ENCODE peak calls at places on chromosomes 7 and 10, in six cellular contexts. R is cardiac muscle cell; W is CD8-positive, alpha-beta T cell; Y is uterus; X is psoas muscle; C is adipocyte. T is an unnamed sample. For H3K4me1 and H3K36me3, the result is how much of the 10 kb centered on the place peaks cover.

GRCh38 chr7:81433196-81433595 is 336.7 kb downstream of the HGF start:
- DNase-seq in X (no peak), C (no peak), R (no peak), Y (no peak), W (no peak), T (no peak)

GRCh38 chr7:100867796-100868485 is 754 bp downstream of the TRIP6 start:
- DNase-seq in W (no peak), X (peak), C (peak), Y (no peak), R (no peak), T (no peak)

GRCh38 chr7:131667699-131668098 is 111.3 kb upstream of the PODXL start:
- DNase-seq in C (no peak), Y (no peak), W (no peak), X (no peak), R (no peak), T (no peak)

GRCh38 chr7:121385800-121386179 is 10.3 kb downstream of the FAM3C start:
- DNase-seq in X (no peak), C (no peak), Y (no peak), W (no peak), R (peak), T (no peak)

GRCh38 chr10:5040781-5041470 is 37.3 kb upstream of the AKR1C2 start:
- DNase-seq in W (no peak), Y (no peak), R (no peak), X (no peak), C (no peak), T (no peak)

GRCh38 chr10:50561266-50561665 is 62.5 kb downstream of the SGMS1 start:
- DNase-seq in C (peak), R (peak), W (no peak), X (no peak), Y (no peak), T (no peak)

GRCh38 chr7:95396136-95397032 is at the start of gene PON3:
- DNase-seq in R (peak), X (peak), C (no peak), Y (no peak), W (no peak), T (no peak)

GRCh38 chr10:99844433-99844955 is 62.1 kb downstream of the ABCC2 start:
- DNase-seq in C (no peak), R (no peak), W (no peak), Y (no peak), X (no peak), T (no peak)

GRCh38 chr7:30249316-30249715 is 35.1 kb upstream of the ZNRF2 start:
- DNase-seq in X (no peak), W (no peak), R (no peak), C (no peak), Y (no peak), T (no peak)

GRCh38 chr7:104664648-104665047 is 336.2 kb downstream of the LHFPL3 start:
- DNase-seq in W (no peak), C (no peak), X (no peak), Y (no peak), R (no peak), T (no peak)

GRCh38 chr7:106064836-106065559 is 47.1 kb downstream of the SYPL1 start:
- DNase-seq in C (peak), W (no peak), R (peak), Y (peak), X (peak), T (no peak)

GRCh38 chr7:50206521-50207250 is 97.8 kb upstream of the IKZF1 start:
- DNase-seq in C (no peak), X (no peak), R (no peak), W (peak), Y (no peak), T (no peak)

GRCh38 chr7:25557379-25557916 is 329.2 kb upstream of the NPVF start:
- DNase-seq in Y (no peak), W (no peak), R (no peak), C (no peak), X (no peak), T (no peak)

GRCh38 chr7:28435732-28436378 is 23.5 kb downstream of the CREB5 start:
- DNase-seq in X (no peak), C (peak), Y (no peak), W (no peak), R (no peak), T (no peak)

GRCh38 chr10:30781571-30782542 is 152.3 kb upstream of the LYZL2 start:
- DNase-seq in Y (no peak), R (no peak), X (no peak), W (no peak), C (no peak), T (no peak)

GRCh38 chr7:47503283-47503682 is 78.6 kb downstream of the TNS3 start:
- DNase-seq in X (peak), R (peak), Y (no peak), W (no peak), C (peak), T (no peak)

GRCh38 chr7:158743219-158743618 is 38.6 kb upstream of the NCAPG2 start:
- DNase-seq in C (no peak), Y (no peak), X (no peak), W (no peak), R (no peak), T (no peak)

GRCh38 chr7:89966100-89966499 is 188.2 kb upstream of the STEAP1 start:
- DNase-seq in Y (no peak), X (no peak), R (no peak), W (no peak), C (no peak), T (no peak)

GRCh38 chr10:37975407-37975991 is 948 bp downstream of the ZNF25 start:
- DNase-seq in X (no peak), W (no peak), C (peak), R (peak), Y (no peak), T (no peak)

GRCh38 chr7:80916770-80917681 is 1.8 kb downstream of the SEMA3C start:
- DNase-seq in Y (no peak), W (no peak), C (peak), X (no peak), R (peak), T (peak)

GRCh38 chr7:27198871-27199801 is 755 bp downstream of the HOXA13 start:
- DNase-seq in Y (no peak), R (peak), W (no peak), C (no peak), X (no peak), T (no peak)

GRCh38 chr10:47380341-47381215 is 3.5 kb downstream of the ZNF488 start:
- DNase-seq in Y (no peak), X (peak), R (no peak), W (no peak), C (no peak), T (no peak)

GRCh38 chr10:121525276-121526039 is 72.8 kb downstream of the FGFR2 start:
- DNase-seq in R (no peak), Y (peak), W (no peak), X (no peak), C (no peak), T (no peak)

GRCh38 chr10:121519901-121520500 is 78.2 kb downstream of the FGFR2 start:
- DNase-seq in X (no peak), R (no peak), Y (no peak), W (no peak), C (no peak), T (no peak)

GRCh38 chr10:121524138-121524817 is 74.0 kb downstream of the FGFR2 start:
- DNase-seq in W (no peak), R (no peak), C (peak), X (no peak), Y (no peak), T (no peak)

GRCh38 chr10:121521794-121522556 is 76.3 kb downstream of the FGFR2 start:
- DNase-seq in Y (no peak), X (no peak), W (no peak), R (no peak), C (no peak), T (no peak)

DNA sequence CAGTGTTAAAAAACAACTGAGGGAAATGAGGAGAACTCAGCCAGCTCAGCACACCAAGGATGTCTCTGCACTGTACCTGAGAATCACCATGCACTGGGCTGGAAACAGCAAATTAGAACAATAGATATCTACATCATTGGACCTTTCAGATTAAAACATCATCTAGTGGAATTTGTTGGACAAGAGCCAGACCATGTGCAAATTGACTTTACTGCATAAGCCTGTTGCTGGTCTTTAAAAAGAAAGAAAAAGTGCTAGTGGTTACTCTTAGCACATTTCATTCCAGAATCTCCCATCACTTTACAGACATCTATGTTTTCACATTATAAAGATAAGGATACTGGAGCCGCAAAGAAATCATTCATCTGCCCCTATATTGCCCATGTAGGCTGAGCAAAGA is 75.4 kb downstream of the FGFR2 start:
- DNase-seq in R (no peak), X (no peak), Y (no peak), C (no peak), W (no peak), T (no peak)
- H3K4me1 ChIP-seq in R (under half), X (under half), Y (under half), C (under half), W (under half), T (under half)

DNA sequence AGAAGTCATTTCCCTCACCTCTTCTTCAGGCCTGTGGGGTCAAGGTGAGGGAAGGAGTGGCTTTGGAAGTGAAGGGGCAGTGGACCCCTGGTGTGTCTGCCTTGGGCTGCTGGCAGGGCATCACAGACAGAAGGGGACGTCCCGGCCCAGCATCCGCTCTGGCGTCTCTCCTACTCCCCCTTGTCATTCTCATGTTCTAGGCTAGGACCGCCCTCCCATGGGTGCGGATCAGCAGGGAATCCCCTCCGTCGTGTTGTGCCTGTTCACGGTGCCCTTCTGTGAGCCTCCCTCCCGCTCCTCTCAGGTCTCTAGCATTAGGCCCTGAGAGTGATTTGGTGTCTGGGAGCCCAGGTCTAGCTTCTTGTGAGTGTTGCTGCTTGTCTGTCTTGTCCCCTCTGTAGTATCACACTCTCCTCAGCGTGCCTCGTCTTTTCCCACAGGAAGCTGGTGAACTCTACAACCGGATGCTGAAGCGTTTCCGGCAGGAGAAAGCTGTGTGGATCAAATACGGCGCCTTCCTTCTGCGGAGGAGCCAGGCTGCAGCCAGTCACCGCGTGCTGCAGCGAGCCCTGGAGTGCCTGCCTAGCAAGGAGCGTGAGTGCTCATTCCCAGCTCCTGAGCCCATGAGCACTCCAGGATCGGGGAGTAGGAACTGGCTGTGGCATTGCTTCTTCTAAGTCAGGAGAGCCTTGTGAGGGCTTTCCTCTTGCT is 8.5 kb downstream of the CALHM2 start:
- DNase-seq in Y (no peak), C (no peak), W (no peak), R (no peak), X (no peak), T (no peak)
- H3K36me3 ChIP-seq in Y (under half), C (half or more), W (under half), R (half or more), X (under half), T (half or more)

DNA sequence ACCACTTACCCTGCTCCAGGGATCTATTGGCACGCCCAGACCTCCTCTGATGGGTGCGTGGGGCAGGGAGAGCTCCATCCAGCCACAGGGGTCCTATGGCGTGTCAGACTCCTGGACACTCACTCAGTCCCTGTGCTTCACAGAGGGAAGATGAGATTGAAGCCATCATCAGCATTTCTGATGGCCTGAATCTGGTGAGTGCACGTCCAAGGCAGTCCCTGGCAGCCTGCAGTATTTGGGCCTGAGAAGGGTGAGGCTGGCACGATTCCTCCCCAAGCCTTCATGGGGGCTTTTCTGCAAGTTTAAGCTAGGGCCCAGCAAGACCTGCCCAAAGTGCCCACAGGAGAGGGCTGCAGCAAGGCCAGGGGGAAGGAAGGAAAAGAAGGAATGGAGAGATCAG is 3.3 kb downstream of the CDHR1 start:
- DNase-seq in C (no peak), Y (no peak), X (no peak), W (no peak), R (no peak), T (no peak)
- H3K4me1 ChIP-seq in C (under half), Y (under half), X (under half), W (under half), R (under half), T (under half)

DNA sequence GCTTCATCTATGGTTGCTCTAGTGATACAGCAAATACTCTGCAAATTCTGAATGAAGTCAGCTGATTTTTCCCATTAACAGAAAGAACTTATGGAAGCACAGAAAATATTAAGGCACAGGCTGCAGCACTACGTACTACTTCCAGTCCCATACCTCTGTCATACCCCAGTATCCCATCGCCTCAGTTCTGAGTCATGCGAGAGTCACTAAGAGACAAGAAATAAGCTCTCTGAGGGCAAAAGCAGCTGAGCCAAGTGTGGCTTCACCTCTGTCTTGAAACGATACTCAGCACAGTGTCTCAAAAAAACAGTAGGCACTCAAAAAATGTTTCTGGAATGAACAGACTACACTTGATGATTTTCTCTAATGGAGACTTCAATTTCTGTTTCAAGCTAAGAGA is 48.2 kb downstream of the EZH2 start:
- DNase-seq in C (no peak), Y (no peak), X (no peak), R (no peak), W (no peak), T (no peak)
- H3K36me3 ChIP-seq in C (under half), Y (under half), X (under half), R (under half), W (under half), T (under half)

GRCh38 chr10:113067516-113067915 is 117.5 kb downstream of the TCF7L2 start:
- DNase-seq in W (no peak), C (no peak), R (no peak), X (no peak), Y (no peak), T (no peak)

GRCh38 chr10:113062977-113063967 is 113.2 kb downstream of the TCF7L2 start:
- DNase-seq in C (peak), Y (no peak), R (peak), X (no peak), W (no peak), T (no peak)

GRCh38 chr10:113060221-113061053 is 110.4 kb downstream of the TCF7L2 start:
- DNase-seq in X (peak), R (peak), C (peak), W (no peak), Y (no peak), T (no peak)

GRCh38 chr10:113061054-113061430 is 111.0 kb downstream of the TCF7L2 start:
- DNase-seq in Y (no peak), W (no peak), R (no peak), X (no peak), C (no peak), T (no peak)

DNA sequence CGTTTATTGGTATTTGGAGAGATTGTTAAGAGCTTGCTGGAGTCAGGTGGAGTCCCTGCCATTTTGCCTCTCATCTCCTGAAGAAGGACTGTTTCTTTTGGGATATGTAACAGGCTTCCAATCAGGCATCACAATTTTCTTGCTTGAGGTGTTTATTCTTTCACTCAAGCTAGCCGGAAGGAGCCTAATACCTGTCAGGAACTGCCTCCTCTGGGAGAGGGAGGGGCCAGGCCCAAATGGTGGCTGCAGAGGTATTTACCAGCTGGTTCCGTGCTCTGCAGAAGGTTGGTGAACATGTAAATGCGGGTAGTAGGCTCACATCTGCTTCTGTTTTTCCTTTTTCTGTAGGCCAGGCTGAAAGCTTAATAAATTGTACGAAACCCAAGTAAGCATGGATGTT is 114.0 kb downstream of the TCF7L2 start:
- DNase-seq in R (no peak), X (no peak), Y (no peak), W (no peak), C (no peak), T (no peak)
- H3K4me1 ChIP-seq in R (half or more), X (under half), Y (under half), W (under half), C (half or more), T (under half)